ENCODE peak calls at places on chromosomes 6 and 20, in eight cellular contexts. H is RWPE2, S is activated B cell treated with CpG ODN at 0.5 μM for 24 hours, O is upper lobe of right lung, P is fibroblast of the aortic adventitia, B is omental fat pad, Y is nephron progenitor cell, I is GM13976. D is an unnamed sample.

GRCh38 chr6:102950967-102951366 is 1557.5 kb downstream of the GRIK2 start:
- DNase-seq in H (no peak), I (no peak), B (no peak), O (no peak), S (no peak), Y (no peak), P (no peak), D (no peak)

GRCh38 chr20:48635791-48636267 is 192.0 kb downstream of the PREX1 start:
- DNase-seq in B (no peak), Y (peak; percentile 83), I (peak; percentile 89), O (peak; percentile 77), S (no peak), H (no peak), P (peak; percentile 46), D (peak; percentile 81)

GRCh38 chr6:116410945-116411623 is 40.3 kb downstream of the DSE start:
- DNase-seq in Y (no peak), S (no peak), I (no peak), H (no peak), O (no peak), B (no peak), P (peak; percentile 70), D (no peak)

GRCh38 chr6:119308048-119308570 is 41.5 kb downstream of the MAN1A1 start:
- DNase-seq in B (no peak), P (peak; percentile 91), S (no peak), Y (no peak), H (no peak), I (no peak), O (no peak), D (no peak)

GRCh38 chr20:46111028-46111835 is 6.9 kb upstream of the CD40 start:
- DNase-seq in O (no peak), P (peak; percentile 17), H (peak; percentile 45), B (no peak), S (no peak), Y (no peak), I (peak; percentile 50), D (no peak)

GRCh38 chr6:124879992-124880355 is 82.3 kb upstream of the RNF217 start:
- DNase-seq in S (no peak), B (no peak), H (no peak), P (no peak), O (no peak), Y (no peak), I (no peak), D (no peak)

GRCh38 chr6:144335914-144336313 is 50.8 kb downstream of the UTRN start:
- DNase-seq in S (peak; percentile 43), H (no peak), B (no peak), Y (no peak), I (no peak), O (no peak), P (no peak), D (no peak)

GRCh38 chr6:100479180-100480035 is 14.7 kb upstream of the SIM1 start:
- DNase-seq in B (no peak), P (peak; percentile 72), S (no peak), I (peak; percentile 23), H (no peak), O (no peak), Y (no peak), D (no peak)

GRCh38 chr6:168302534-168302933 is 17.0 kb downstream of the DACT2 start:
- DNase-seq in H (no peak), O (no peak), Y (no peak), I (no peak), S (no peak), B (no peak), P (no peak), D (no peak)

GRCh38 chr6:15523679-15524630 is 138.9 kb downstream of the DTNBP1 start:
- DNase-seq in Y (no peak), I (no peak), B (no peak), H (no peak), S (no peak), O (peak; percentile 50), P (no peak), D (no peak)

GRCh38 chr6:157148391-157149323 is 174.7 kb downstream of the TMEM242 start:
- DNase-seq in I (no peak), H (peak; percentile 88), O (no peak), S (no peak), P (peak; percentile 90), B (no peak), Y (no peak), D (no peak)

GRCh38 chr6:139990865-139991264 is 616.4 kb upstream of the CITED2 start:
- DNase-seq in I (no peak), B (no peak), O (no peak), P (peak; percentile 80), S (no peak), H (no peak), Y (no peak), D (no peak)

GRCh38 chr6:137799950-137800568 is 67.0 kb upstream of the TNFAIP3 start:
- DNase-seq in Y (no peak), O (no peak), H (no peak), S (no peak), B (no peak), I (peak; percentile 55), P (peak; percentile 56), D (no peak)

GRCh38 chr6:2376429-2377355 is 131.3 kb upstream of the GMDS start:
- DNase-seq in P (no peak), O (no peak), S (no peak), B (no peak), Y (no peak), H (no peak), I (no peak), D (no peak)

GRCh38 chr6:26086214-26086613 is 1.0 kb upstream of the HFE start:
- DNase-seq in H (no peak), O (no peak), P (no peak), B (no peak), S (no peak), I (no peak), Y (no peak), D (no peak)

GRCh38 chr20:51752343-51752951 is 15.7 kb downstream of the ATP9A start:
- DNase-seq in S (no peak), H (no peak), Y (no peak), B (no peak), O (no peak), P (peak; percentile 93), I (no peak), D (no peak)

GRCh38 chr6:138944412-138944811 is 43.6 kb downstream of the REPS1 start:
- DNase-seq in S (no peak), H (no peak), O (no peak), B (no peak), Y (no peak), P (peak; percentile 66), I (peak; percentile 23), D (no peak)

GRCh38 chr6:3630258-3630828 is 121.2 kb downstream of the PXDC1 start:
- DNase-seq in S (no peak), B (no peak), Y (no peak), P (no peak), O (no peak), I (no peak), H (no peak), D (no peak)
- TF ChIP-seq CTCF in S (no peak), B (no peak), Y (no peak), P (no peak), O (no peak), I (no peak), H (no peak), D (no peak)

DNA sequence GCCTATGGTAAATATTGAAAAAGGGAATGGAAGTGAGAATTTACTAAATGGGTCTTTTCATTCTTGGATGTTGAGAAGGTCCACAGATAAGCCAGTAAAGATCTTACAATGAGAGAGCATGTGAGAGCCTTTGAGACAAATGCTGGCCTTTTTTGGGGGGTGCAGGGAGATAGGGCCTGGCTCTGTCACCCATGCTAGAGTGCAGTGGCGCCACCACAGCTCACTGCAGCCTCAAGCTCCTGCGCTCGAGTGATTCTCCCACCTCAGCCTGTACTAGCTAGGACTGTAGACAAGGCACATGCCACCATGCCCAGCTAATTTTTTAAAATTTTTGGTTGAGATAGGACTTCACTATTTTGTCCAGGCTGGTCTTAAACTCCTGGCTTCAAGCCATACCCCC is 63.2 kb upstream of the TMEM181 start:
- DNase-seq in B (no peak), I (no peak), S (no peak), O (no peak), H (no peak), P (no peak), Y (no peak), D (no peak)
- TF ChIP-seq CTCF in B (no peak), I (no peak), S (no peak), O (no peak), H (peak; percentile 8), P (no peak), Y (no peak), D (no peak)

GRCh38 chr6:77926198-77926752 is 273.4 kb downstream of the MEI4 start:
- DNase-seq in P (no peak), O (no peak), S (no peak), H (no peak), I (no peak), Y (no peak), B (no peak), D (no peak)
- TF ChIP-seq CTCF in P (no peak), O (no peak), S (no peak), H (peak; percentile 21), I (no peak), Y (no peak), B (no peak), D (peak; percentile 56)

DNA sequence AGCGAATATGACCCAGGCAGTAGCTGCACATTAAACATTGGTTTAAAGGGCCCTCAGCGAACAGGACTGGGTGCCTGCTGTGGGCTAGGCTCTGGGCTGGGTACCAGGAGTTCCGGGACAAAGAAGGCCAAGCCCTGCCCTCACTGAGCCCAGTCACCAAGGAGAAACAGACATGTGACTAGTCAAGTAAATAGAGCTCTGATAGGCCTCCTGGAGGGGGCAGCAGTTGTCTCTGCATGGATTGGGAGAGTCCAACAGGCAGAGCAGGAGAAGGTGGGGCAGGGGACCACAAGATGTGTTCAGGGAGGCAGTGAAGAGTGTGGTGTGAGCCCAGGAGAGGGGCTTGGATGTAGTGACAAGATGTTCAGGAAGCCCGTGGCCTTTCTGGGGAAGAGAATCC is 3.1 kb downstream of the HM13 start:
- DNase-seq in B (no peak), I (no peak), O (no peak), Y (peak; percentile 13), S (no peak), P (peak; percentile 69), H (no peak), D (no peak)
- TF ChIP-seq CTCF in B (no peak), I (no peak), O (peak; percentile 15), Y (no peak), S (no peak), P (peak; percentile 42), H (peak; percentile 49), D (peak; percentile 65)

DNA sequence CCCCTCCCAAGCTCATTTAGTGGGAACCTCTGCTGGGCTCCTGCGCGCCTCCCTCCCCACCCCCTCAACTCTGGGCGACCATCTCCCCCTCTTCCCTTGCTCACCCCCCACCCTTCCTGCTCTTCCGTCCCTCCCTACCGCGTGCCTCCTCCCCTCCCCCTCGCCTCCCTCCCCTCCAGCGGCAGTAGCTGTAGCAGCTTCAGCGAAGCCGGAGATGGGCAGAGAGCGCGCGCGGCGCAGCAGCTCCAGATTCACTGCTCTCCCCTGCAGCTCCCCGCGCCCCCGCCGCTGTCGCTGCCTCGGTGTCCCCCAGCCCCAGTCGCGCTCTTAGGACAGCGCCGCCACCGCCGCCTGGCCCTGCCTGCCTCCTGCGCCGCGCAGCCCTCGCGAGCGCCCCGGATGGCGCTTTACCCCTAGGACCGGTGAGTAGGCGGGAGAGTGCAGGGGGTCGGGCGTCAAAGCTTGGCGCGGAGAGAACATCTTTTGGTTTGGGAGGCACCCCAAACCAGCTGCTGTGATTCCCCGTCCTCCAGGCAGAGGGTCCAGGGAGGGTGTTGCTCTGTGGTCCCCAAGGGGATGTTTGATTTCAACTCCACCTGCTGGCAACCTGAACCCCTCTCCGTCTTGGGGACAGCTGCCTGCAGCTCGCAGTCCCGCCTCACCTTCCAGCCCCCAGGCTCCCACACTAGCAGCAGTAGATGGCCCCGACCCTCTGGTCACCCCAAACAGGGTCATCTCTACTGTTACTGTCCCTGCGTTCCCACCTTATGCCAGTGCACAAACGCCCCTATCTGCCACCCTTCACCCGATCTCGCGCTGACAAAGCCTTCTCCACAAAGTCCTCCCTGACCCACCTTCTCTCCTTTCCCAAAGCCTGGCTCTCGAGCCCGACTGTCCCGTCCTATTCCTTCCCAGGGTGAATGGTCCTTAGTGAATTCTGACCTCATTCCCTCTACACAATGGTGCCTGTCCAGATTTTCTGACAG is at the start of gene FUT9:
- DNase-seq in S (no peak), P (no peak), Y (peak; percentile 76), H (peak; percentile 22), I (no peak), O (no peak), B (no peak), D (peak; percentile 52)
- TF ChIP-seq CTCF in S (no peak), P (no peak), Y (peak; percentile 13), H (no peak), I (no peak), O (no peak), B (no peak), D (no peak)

D was measured in chondrocyte.